ENCODE peak calls at places on chromosome 17, in five cellular contexts. D is AG10803; X is ovary; V is CD4-positive, alpha-beta T cell; F is glutamatergic neuron. C is an unnamed sample.

GRCh38 chr17:2192367-2193028 is 111.1 kb downstream of the SMG6 start:
- DNase-seq in V (peak; percentile 47), F (no peak), D (peak; percentile 98), X (no peak), C (peak; percentile 68)

GRCh38 chr17:73420897-73421296 is 109.1 kb upstream of the CDC42EP4 start:
- DNase-seq in X (no peak), V (no peak), F (no peak), D (no peak), C (peak; percentile 84)

GRCh38 chr17:44331249-44331760 is 6.7 kb upstream of the SLC25A39 start:
- DNase-seq in V (peak; percentile 59), X (peak; percentile 56), D (peak; percentile 65), F (peak; percentile 74), C (peak; percentile 80)

GRCh38 chr17:6208608-6209180 is 138.5 kb downstream of the WSCD1 start:
- DNase-seq in F (no peak), D (no peak), V (no peak), X (no peak), C (no peak)

GRCh38 chr17:76493505-76494167 is 7.6 kb downstream of the RHBDF2 start:
- DNase-seq in X (no peak), F (no peak), D (no peak), V (no peak), C (no peak)

GRCh38 chr17:929547-929946 is 50.0 kb downstream of the NXN start:
- DNase-seq in X (no peak), D (no peak), V (no peak), F (no peak), C (no peak)

GRCh38 chr17:34252138-34252889 is 2.8 kb upstream of the CCL2 start:
- DNase-seq in D (peak; percentile 94), X (peak; percentile 88), V (no peak), F (no peak), C (no peak)

GRCh38 chr17:68679882-68680281 is 78.7 kb upstream of the FAM20A start:
- DNase-seq in D (no peak), X (no peak), F (no peak), V (no peak), C (no peak)

GRCh38 chr17:55699178-55699865 is 23.3 kb downstream of the TMEM100 start:
- DNase-seq in F (no peak), X (no peak), D (no peak), V (no peak), C (peak; percentile 16)

GRCh38 chr17:66944365-66945203 is 19.9 kb upstream of the CACNG4 start:
- DNase-seq in F (no peak), V (no peak), X (no peak), D (no peak), C (no peak)

GRCh38 chr17:66941773-66942452 is 22.6 kb upstream of the CACNG4 start:
- DNase-seq in F (no peak), X (no peak), D (no peak), V (no peak), C (no peak)

GRCh38 chr17:66941249-66941648 is 23.3 kb upstream of the CACNG4 start:
- DNase-seq in X (no peak), F (no peak), V (no peak), D (no peak), C (no peak)

GRCh38 chr17:66943484-66943883 is 21.0 kb upstream of the CACNG4 start:
- DNase-seq in F (no peak), D (no peak), V (no peak), X (no peak), C (no peak)

DNA sequence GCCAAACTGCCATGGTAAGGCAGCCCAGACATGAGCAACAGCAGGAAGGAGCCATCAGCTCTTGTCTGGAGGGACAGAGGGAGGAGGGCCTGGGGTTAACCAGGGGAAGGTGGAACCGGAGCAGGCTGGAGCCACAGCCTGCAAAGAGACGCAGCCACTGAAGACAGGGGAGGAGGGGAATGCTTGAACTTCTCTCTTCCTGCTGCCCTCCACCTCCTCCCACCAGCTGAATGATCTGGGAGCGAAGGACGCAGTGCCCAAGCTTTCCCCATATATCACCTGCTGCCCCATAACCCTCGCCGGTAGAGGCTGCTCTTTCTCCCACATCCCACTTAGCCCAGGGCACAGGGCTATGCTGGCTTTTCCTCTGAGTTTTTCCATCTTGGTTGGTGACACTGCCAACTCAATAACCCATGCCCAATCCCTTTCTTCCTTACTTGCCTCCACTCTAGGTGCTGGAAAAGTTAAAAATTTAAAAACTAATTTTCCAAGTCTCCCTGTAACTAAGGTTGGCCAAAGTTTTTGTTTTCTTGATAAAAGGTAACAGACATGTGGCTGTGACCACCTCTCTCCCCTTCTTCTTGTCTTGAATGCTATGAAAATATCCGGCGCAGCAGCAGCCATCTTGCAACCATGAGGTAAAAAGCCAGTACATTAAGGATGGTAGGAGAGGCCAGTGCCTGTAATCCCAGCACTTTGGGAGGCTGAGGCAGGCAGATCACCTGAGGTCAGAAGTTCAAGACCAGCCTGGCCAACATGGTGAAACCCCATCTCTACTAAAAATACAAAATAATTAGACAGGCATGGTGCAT is 21.8 kb upstream of the CACNG4 start:
- DNase-seq in V (no peak), F (no peak), D (no peak), X (no peak), C (no peak)
- TF ChIP-seq CTCF in V (no peak), F (no peak), D (no peak), X (no peak), C (no peak)

DNA sequence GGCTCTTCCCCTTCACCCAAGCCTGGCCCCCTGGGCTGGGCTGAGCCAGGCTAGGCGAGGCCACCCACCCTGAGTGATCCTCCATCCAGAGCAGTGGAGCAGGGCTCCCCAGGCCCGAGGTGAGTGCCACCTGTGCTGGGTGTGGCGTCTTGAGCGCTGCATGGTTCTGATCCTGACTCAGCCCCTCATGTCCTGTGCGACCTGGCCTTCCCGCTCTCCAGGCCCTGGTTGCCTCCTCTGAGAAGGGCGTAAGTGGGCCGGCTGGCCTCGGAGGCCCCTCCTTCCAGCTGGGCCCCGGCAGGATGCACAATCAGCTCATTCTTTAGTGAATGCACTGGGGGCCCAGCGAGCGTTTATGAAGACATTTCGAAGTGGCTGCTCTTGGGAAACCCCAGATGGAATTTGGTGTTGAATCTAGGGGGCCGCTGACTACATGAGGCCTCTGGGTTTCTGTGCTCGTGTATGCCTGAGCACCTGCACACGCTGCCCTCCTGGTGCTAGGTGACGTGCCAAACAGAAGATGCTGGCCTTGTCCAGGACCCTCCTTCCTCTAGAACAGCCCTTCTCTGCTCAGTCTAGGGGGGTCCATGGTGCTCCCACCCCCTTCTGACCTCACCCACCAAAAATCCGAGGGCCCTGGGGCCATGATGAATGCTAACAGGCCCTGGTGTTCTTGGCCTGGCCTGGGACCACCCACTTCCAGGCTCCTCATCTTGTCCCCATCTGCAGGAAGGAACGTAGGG is 3.7 kb upstream of the TMEM92 start:
- DNase-seq in V (no peak), X (peak; percentile 73), F (no peak), D (peak; percentile 90), C (no peak)
- TF ChIP-seq CTCF in V (peak; percentile 28), X (no peak), F (peak; percentile 48), D (no peak), C (no peak)

GRCh38 chr17:60164697-60165096 is 14.9 kb downstream of the CA4 start:
- DNase-seq in D (no peak), F (no peak), V (no peak), X (no peak), C (no peak)

GRCh38 chr17:60165976-60166375 is 16.2 kb downstream of the CA4 start:
- DNase-seq in X (no peak), F (no peak), D (no peak), V (no peak), C (no peak)

GRCh38 chr17:60164164-60164563 is 14.4 kb downstream of the CA4 start:
- DNase-seq in F (no peak), V (no peak), D (no peak), X (no peak), C (no peak)

GRCh38 chr17:60163108-60163784 is 13.5 kb downstream of the CA4 start:
- DNase-seq in V (no peak), X (no peak), F (no peak), D (no peak), C (no peak)

GRCh38 chr17:60165223-60165622 is 15.4 kb downstream of the CA4 start:
- DNase-seq in F (no peak), D (no peak), V (no peak), X (no peak), C (no peak)
- TF ChIP-seq CTCF in F (no peak), D (no peak), V (no peak), X (no peak), C (no peak)

DNA sequence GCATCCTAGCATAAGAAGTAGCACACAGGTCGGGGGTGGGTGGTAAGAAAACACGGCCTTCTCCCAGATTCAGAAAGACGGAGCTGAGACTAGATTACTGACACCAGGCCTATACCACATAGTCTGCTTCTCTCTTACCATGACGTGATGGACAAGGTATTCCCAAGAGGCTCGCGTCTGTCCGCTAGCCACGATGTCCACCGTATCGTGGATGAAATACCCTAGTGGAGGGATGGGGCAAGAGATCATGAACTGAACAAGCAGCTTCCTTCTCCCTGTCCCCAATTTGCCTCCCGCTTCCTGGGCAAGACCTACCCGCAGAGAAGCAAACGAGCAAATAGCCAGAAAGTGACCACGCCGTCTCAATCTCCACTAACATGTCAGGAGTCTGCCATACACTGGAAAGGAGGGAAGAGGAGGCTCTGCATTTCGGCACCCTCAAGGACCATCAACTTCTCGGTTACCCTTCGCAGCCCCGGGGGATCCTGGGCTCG is 820 bp downstream of the TLCD1 start:
- DNase-seq in V (no peak), F (no peak), D (peak; percentile 54), X (no peak), C (peak; percentile 71)
- TF ChIP-seq CTCF in V (no peak), F (no peak), D (peak; percentile 16), X (no peak), C (no peak)

GRCh38 chr17:50534222-50534978 is 1.9 kb downstream of the EPN3 start:
- DNase-seq in V (no peak), D (no peak), X (no peak), F (no peak), C (peak; percentile 69)
- TF ChIP-seq CTCF in V (peak; percentile 16), D (peak; percentile 18), X (peak; percentile 28), F (peak; percentile 49), C (peak; percentile 29)

DNA sequence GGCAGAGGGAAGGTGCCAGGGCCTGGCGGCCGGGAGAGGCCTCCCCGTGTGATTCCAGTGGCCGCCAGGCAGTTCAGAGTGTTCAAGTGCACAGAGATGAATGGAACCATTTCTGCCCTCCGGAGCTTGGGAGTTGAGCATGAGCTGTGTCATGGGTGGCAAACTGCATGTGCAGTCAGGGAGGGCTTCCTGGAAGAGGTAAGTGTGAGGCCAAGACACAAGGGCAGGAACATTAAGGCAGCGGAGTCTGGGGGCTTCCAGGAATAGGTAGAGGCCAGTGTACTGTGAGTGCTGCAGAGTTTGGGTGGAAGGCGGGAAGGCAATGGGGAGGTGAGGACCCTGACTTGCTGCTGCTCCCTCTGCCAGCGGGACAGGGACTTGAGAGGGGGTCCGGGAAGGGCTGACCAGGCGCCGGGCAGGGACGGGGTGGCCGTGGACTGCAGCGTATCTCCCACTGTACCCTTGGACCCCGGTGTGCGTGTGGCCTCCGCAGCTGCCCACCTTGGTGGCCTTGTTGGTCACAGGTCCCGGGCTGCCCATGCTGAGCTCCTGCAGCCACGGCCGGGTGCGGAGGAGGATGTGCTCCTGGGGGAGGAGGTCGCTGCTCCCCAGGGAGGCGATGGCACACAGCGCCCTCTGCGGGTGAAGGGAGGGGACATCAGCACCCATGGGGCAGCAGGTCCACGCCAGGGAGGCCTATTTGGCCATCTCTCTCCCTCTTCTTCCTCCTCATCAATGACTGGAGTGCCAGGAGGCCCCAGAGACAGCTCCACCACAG is 7.5 kb upstream of the CEP131 start:
- DNase-seq in V (no peak), D (no peak), X (no peak), F (peak; percentile 16), C (no peak)
- TF ChIP-seq CTCF in V (no peak), D (no peak), X (no peak), F (no peak), C (peak; percentile 28)

C was measured in MCF 10A.